ENCODE peak calls at places on chromosome 17, in five cellular contexts. One of them, this sample, is unnamed. For H3K9me3, the result is how much of the 10 kb centered on the place peaks cover.

GRCh38 chr17:64388961-64389565 is 1.6 kb downstream of the PECAM1 start:
- DNase-seq in IMR-90: no peak
- DNase-seq in psoas muscle: no peak
- DNase-seq in H9: no peak
- DNase-seq in CD8-positive, alpha-beta memory T cell: no peak
- DNase-seq in this sample: no peak

GRCh38 chr17:8956521-8956920 is 9.0 kb downstream of the PIK3R5 start:
- DNase-seq in psoas muscle: no peak
- DNase-seq in H9: no peak
- DNase-seq in CD8-positive, alpha-beta memory T cell: no peak
- DNase-seq in IMR-90: no peak
- DNase-seq in this sample: no peak

GRCh38 chr17:17976931-17977570 is 4.4 kb downstream of the DRC3 start:
- DNase-seq in H9: no peak
- DNase-seq in IMR-90: no peak
- DNase-seq in psoas muscle: no peak
- DNase-seq in CD8-positive, alpha-beta memory T cell: no peak
- DNase-seq in this sample: no peak

GRCh38 chr17:50208611-50209061 is 7.2 kb upstream of the COL1A1 start:
- DNase-seq in psoas muscle: no peak
- DNase-seq in CD8-positive, alpha-beta memory T cell: no peak
- DNase-seq in IMR-90: no peak
- DNase-seq in H9: no peak
- DNase-seq in this sample: no peak

GRCh38 chr17:39513915-39514314 is 52.6 kb downstream of the CDK12 start:
- DNase-seq in IMR-90: no peak
- DNase-seq in H9: no peak
- DNase-seq in CD8-positive, alpha-beta memory T cell: no peak
- DNase-seq in psoas muscle: no peak
- DNase-seq in this sample: no peak

GRCh38 chr17:58340623-58340876 is 11.5 kb downstream of the SUPT4H1 start:
- DNase-seq in IMR-90: no peak
- DNase-seq in H9: no peak
- DNase-seq in psoas muscle: no peak
- DNase-seq in CD8-positive, alpha-beta memory T cell: no peak
- DNase-seq in this sample: no peak

GRCh38 chr17:72305964-72306551 is 185.2 kb downstream of the SOX9 start:
- DNase-seq in CD8-positive, alpha-beta memory T cell: no peak
- DNase-seq in IMR-90: no peak
- DNase-seq in H9: no peak
- DNase-seq in psoas muscle: peak
- DNase-seq in this sample: no peak

GRCh38 chr17:7383742-7384488 is 3.0 kb downstream of the TNK1 start:
- DNase-seq in CD8-positive, alpha-beta memory T cell: peak
- DNase-seq in IMR-90: peak
- DNase-seq in H9: peak
- DNase-seq in psoas muscle: peak
- DNase-seq in this sample: peak

GRCh38 chr17:74419862-74420492 is 11.9 kb upstream of the GPRC5C start:
- DNase-seq in psoas muscle: no peak
- DNase-seq in CD8-positive, alpha-beta memory T cell: no peak
- DNase-seq in H9: no peak
- DNase-seq in IMR-90: no peak
- DNase-seq in this sample: no peak

GRCh38 chr17:14779236-14779635 is 478.4 kb downstream of the HS3ST3B1 start:
- DNase-seq in IMR-90: no peak
- DNase-seq in CD8-positive, alpha-beta memory T cell: no peak
- DNase-seq in psoas muscle: no peak
- DNase-seq in H9: no peak
- DNase-seq in this sample: no peak

DNA sequence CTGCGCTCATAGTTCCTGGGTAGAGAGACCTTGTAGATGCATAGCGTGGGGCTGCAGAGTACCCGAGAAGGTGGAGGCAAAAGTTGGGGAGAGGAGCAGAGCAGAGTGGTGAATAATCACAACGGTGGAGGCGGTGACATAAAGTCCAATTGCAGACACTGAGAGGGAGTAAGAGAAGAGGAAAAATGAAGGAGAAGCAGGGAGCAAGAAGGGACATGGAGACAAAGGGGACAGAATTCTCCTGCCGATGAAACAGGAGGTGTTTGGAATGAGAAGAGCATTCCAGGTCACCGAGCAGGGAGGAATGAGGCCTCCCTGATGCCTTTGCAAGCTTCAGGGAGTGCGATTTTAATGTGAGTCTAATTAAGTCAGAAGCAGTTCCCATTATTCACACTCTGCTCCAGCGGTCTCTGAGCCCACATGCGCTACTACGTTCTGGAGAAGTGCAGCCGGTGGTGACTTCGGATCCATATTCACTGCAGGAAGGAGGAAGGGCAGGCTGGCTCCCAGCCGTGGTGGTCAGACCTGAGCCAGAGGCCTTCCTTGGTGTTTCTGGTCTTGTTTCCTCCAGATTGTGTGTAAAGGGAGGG is 108.0 kb upstream of the DNAH9 start:
- DNase-seq in IMR-90: no peak
- DNase-seq in H9: no peak
- DNase-seq in CD8-positive, alpha-beta memory T cell: no peak
- DNase-seq in psoas muscle: no peak
- DNase-seq in this sample: no peak
- H3K9me3 ChIP-seq in IMR-90: under half
- H3K9me3 ChIP-seq in H9: under half
- H3K9me3 ChIP-seq in CD8-positive, alpha-beta memory T cell: under half
- H3K9me3 ChIP-seq in psoas muscle: under half
- H3K9me3 ChIP-seq in this sample: under half

GRCh38 chr17:22507823-22508222 is 815.5 kb downstream of the KCNJ18 start:
- DNase-seq in psoas muscle: no peak
- DNase-seq in IMR-90: no peak
- DNase-seq in CD8-positive, alpha-beta memory T cell: no peak
- DNase-seq in H9: no peak
- DNase-seq in this sample: no peak
- H3K9me3 ChIP-seq in psoas muscle: under half
- H3K9me3 ChIP-seq in IMR-90: under half
- H3K9me3 ChIP-seq in CD8-positive, alpha-beta memory T cell: under half
- H3K9me3 ChIP-seq in H9: half or more
- H3K9me3 ChIP-seq in this sample: under half

GRCh38 chr17:1867307-1867706 is 37.5 kb downstream of the RPA1 start:
- DNase-seq in CD8-positive, alpha-beta memory T cell: no peak
- DNase-seq in IMR-90: no peak
- DNase-seq in psoas muscle: no peak
- DNase-seq in H9: no peak
- DNase-seq in this sample: no peak
- H3K9me3 ChIP-seq in CD8-positive, alpha-beta memory T cell: under half
- H3K9me3 ChIP-seq in IMR-90: under half
- H3K9me3 ChIP-seq in psoas muscle: under half
- H3K9me3 ChIP-seq in H9: under half
- H3K9me3 ChIP-seq in this sample: under half

GRCh38 chr17:83200231-83200699 is 120.9 kb downstream of the METRNL start:
- DNase-seq in CD8-positive, alpha-beta memory T cell: peak
- DNase-seq in psoas muscle: peak
- DNase-seq in H9: no peak
- DNase-seq in IMR-90: peak
- DNase-seq in this sample: no peak

GRCh38 chr17:83199500-83200201 is 120.2 kb downstream of the METRNL start:
- DNase-seq in psoas muscle: peak
- DNase-seq in IMR-90: peak
- DNase-seq in H9: no peak
- DNase-seq in CD8-positive, alpha-beta memory T cell: peak
- DNase-seq in this sample: no peak

GRCh38 chr17:83200746-83201145 is 121.3 kb downstream of the METRNL start:
- DNase-seq in psoas muscle: peak
- DNase-seq in H9: no peak
- DNase-seq in IMR-90: no peak
- DNase-seq in CD8-positive, alpha-beta memory T cell: no peak
- DNase-seq in this sample: peak

GRCh38 chr17:83196973-83197880 is 117.8 kb downstream of the METRNL start:
- DNase-seq in CD8-positive, alpha-beta memory T cell: peak
- DNase-seq in H9: no peak
- DNase-seq in IMR-90: no peak
- DNase-seq in psoas muscle: peak
- DNase-seq in this sample: no peak

GRCh38 chr17:83198366-83199341 is 119.2 kb downstream of the METRNL start:
- DNase-seq in psoas muscle: peak
- DNase-seq in H9: no peak
- DNase-seq in CD8-positive, alpha-beta memory T cell: peak
- DNase-seq in IMR-90: no peak
- DNase-seq in this sample: no peak
- H3K9me3 ChIP-seq in psoas muscle: under half
- H3K9me3 ChIP-seq in H9: under half
- H3K9me3 ChIP-seq in CD8-positive, alpha-beta memory T cell: under half
- H3K9me3 ChIP-seq in IMR-90: under half
- H3K9me3 ChIP-seq in this sample: under half

This sample was measured in T-helper 17 cell.